ENCODE peak calls at places on chromosomes 12 and 14, in nine cellular contexts. H, P, E, G, X, L, O, R and C are unnamed samples.

GRCh38 chr12:3882896-3883564 is 9.8 kb upstream of the PARP11 start:
- DNase-seq in P (no peak), X (peak), R (no peak), H (no peak), O (no peak), L (no peak), G (peak), E (peak), C (no peak)

GRCh38 chr14:41541333-41541732 is 65.3 kb upstream of the LRFN5 start:
- DNase-seq in P (no peak), L (no peak), G (no peak), E (no peak), H (no peak), X (no peak), R (no peak), O (no peak), C (no peak)

GRCh38 chr12:19546027-19546426 is 106.7 kb downstream of the AEBP2 start:
- DNase-seq in L (no peak), X (no peak), O (peak), G (peak), R (no peak), H (no peak), E (no peak), P (peak), C (no peak)

GRCh38 chr12:103441437-103442186 is 54.2 kb downstream of the C12orf42 start:
- DNase-seq in G (no peak), R (no peak), O (no peak), H (no peak), E (no peak), X (no peak), L (no peak), P (no peak), C (no peak)

GRCh38 chr12:22333186-22333745 is 1.2 kb downstream of the ST8SIA1 start:
- DNase-seq in X (no peak), G (no peak), L (no peak), P (peak), E (no peak), H (no peak), R (peak), O (no peak), C (no peak)

GRCh38 chr14:87503711-87504110 is 489.3 kb downstream of the GALC start:
- DNase-seq in G (no peak), L (no peak), X (no peak), R (no peak), E (peak), P (no peak), H (no peak), O (no peak), C (no peak)

GRCh38 chr12:109624467-109624866 is 50.9 kb downstream of the MVK start:
- DNase-seq in X (no peak), G (no peak), R (no peak), L (no peak), E (no peak), H (no peak), P (no peak), O (no peak), C (no peak)

GRCh38 chr12:116026768-116027550 is 250.5 kb downstream of the MED13L start:
- DNase-seq in G (no peak), E (no peak), H (no peak), O (no peak), R (no peak), P (no peak), X (no peak), L (no peak), C (no peak)

GRCh38 chr14:21098134-21098891 is at the start of gene ZNF219:
- DNase-seq in O (peak), E (peak), L (peak), X (peak), R (no peak), H (peak), P (peak), G (peak), C (peak)

GRCh38 chr12:65163755-65164154 is 5.6 kb upstream of the LEMD3 start:
- DNase-seq in X (no peak), P (no peak), L (no peak), G (no peak), H (no peak), E (no peak), R (no peak), O (no peak), C (no peak)

GRCh38 chr14:68261092-68261842 is 441.7 kb downstream of the RAD51B start:
- DNase-seq in E (no peak), G (no peak), L (no peak), X (no peak), P (no peak), H (no peak), R (no peak), O (no peak), C (no peak)

GRCh38 chr14:102086346-102086971 is 385 bp downstream of the HSP90AA1 start:
- DNase-seq in P (peak), X (peak), O (peak), L (peak), G (peak), H (no peak), R (no peak), E (peak), C (peak)

GRCh38 chr12:2341871-2342270 is 289.1 kb downstream of the CACNA1C start:
- DNase-seq in H (no peak), L (no peak), X (no peak), R (peak), G (no peak), P (peak), E (peak), O (no peak), C (no peak)

GRCh38 chr14:70894868-70895267 is 12.4 kb upstream of the PCNX1 start:
- DNase-seq in E (no peak), R (no peak), G (no peak), L (no peak), O (no peak), X (no peak), H (no peak), P (no peak), C (no peak)

GRCh38 chr12:132831771-132832170 is 3.1 kb upstream of the GOLGA3 start:
- DNase-seq in G (no peak), L (no peak), E (no peak), H (no peak), R (no peak), X (no peak), P (no peak), O (no peak), C (no peak)

GRCh38 chr12:81705586-81705985 is 53.6 kb downstream of the PPFIA2 start:
- DNase-seq in O (no peak), P (no peak), X (no peak), H (no peak), E (no peak), G (no peak), L (no peak), R (no peak), C (no peak)

GRCh38 chr12:11171953-11172675 is 1.1 kb downstream of the SMIM10L1 start:
- DNase-seq in H (no peak), P (peak), O (no peak), R (peak), E (peak), L (no peak), X (peak), G (peak), C (no peak)

GRCh38 chr12:62635630-62636029 is 169.0 kb downstream of the MON2 start:
- DNase-seq in R (no peak), P (no peak), H (no peak), E (no peak), O (no peak), L (no peak), X (no peak), G (no peak), C (no peak)

GRCh38 chr14:73610692-73611091 is 1.6 kb upstream of the ACOT6 start:
- DNase-seq in P (no peak), L (no peak), H (no peak), O (no peak), R (no peak), G (peak), X (no peak), E (no peak), C (no peak)

GRCh38 chr12:57129311-57130288 is 1.3 kb downstream of the LRP1 start:
- DNase-seq in R (no peak), E (no peak), H (no peak), O (peak), G (peak), L (no peak), P (peak), X (no peak), C (no peak)

GRCh38 chr14:99595034-99595433 is 9.0 kb downstream of the CCDC85C start:
- DNase-seq in H (no peak), E (no peak), P (no peak), R (no peak), L (no peak), X (no peak), G (no peak), O (no peak), C (no peak)

GRCh38 chr12:63948211-63948610 is 103.7 kb downstream of the SRGAP1 start:
- DNase-seq in X (no peak), P (no peak), H (no peak), G (no peak), O (no peak), L (no peak), R (no peak), E (no peak), C (no peak)

DNA sequence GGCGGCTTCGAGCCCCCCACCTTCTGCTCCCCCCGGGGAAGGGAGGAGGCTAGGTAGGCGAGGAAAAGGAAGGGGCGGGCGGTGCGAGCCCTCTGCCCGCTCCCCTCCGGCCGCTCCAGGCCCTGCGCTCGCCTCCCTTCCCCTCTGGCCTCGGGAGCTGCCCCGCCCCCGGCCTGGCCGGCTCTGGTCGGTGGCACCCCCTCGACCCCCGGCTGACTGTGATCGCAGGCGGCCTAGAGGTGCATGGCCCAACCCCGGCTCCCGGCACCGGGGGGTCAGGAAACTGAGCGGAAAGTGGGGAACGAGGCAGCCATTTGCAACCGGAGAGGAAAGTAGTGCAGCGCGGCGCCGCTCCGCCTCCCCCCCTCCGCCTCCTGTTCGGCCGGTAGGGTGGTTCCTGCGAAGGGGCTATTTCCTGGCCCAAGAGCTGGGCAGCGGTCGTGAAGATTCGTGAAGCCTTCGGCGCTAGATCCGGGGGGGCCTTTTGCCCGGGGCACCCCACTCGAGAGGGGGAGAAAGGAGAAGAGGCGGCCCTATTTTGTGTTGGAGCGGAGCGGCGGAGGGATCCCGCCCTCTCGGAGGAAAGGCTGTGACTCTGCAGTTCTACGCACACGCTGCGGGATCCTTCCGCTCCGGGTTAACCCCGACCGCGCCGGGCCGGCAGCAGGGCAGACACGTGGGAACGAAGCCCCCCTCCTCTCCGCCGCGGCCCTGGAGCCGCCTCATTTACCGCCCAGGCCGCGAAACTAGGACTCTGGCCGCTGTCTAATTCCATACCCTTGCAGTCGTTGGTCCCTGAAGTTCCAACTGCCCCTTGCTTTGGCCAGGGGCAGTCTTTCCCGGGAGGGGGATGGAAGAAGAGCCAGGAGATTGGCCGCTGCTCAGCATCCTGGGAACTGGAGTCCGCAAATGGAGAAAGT is at the start of gene KMT2D:
- DNase-seq in H (peak), O (peak), X (peak), P (peak), G (peak), E (peak), R (peak), L (peak), C (peak)
- TF ChIP-seq CTCF in H (peak), O (peak), X (no peak), P (no peak), G (peak), E (peak), R (peak), L (no peak), C (no peak)

GRCh38 chr12:124347805-124348658 is 53.1 kb downstream of the RFLNA start:
- DNase-seq in X (no peak), H (peak), E (no peak), P (no peak), L (peak), R (no peak), O (no peak), G (no peak), C (no peak)
- TF ChIP-seq CTCF in X (peak), H (peak), E (peak), P (peak), L (peak), R (peak), O (peak), G (peak), C (peak)

GRCh38 chr12:38664661-38665269 is 240.6 kb downstream of the CPNE8 start:
- DNase-seq in H (no peak), E (peak), P (peak), X (peak), O (no peak), R (no peak), G (peak), L (no peak), C (no peak)
- TF ChIP-seq CTCF in H (peak), E (peak), P (peak), X (peak), O (no peak), R (peak), G (peak), L (no peak), C (peak)

GRCh38 chr14:26191123-26191522 is 406.7 kb downstream of the NOVA1 start:
- DNase-seq in G (peak), O (no peak), H (no peak), R (no peak), X (peak), E (peak), L (no peak), P (no peak), C (no peak)
- TF ChIP-seq CTCF in G (peak), O (no peak), H (no peak), R (no peak), X (no peak), E (peak), L (no peak), P (peak), C (no peak)